ENCODE peak calls at places on chromosomes 3 and 15, in six cellular contexts. Q is stimulated activated CD8-positive, alpha-beta memory T cell treated with anti-CD3 and anti-CD28 coated beads, Interleukin-7, amount 100 ng/mL, for 24 hours; D is NCI-H1105; N is HFF-Myc; T is psoas muscle; Y is stimulated activated CD4-positive, alpha-beta T cell treated with anti-CD3 and anti-CD28 coated beads, Interleukin-1b, Interleukin-23, amount 100 ng/mL, for 24 hours. C is an unnamed sample.

GRCh38 chr3:99483841-99484240 is 154.6 kb upstream of the COL8A1 start:
- DNase-seq in Q (no peak), Y (no peak), D (no peak), N (no peak), T (no peak), C (no peak)

GRCh38 chr15:29138260-29138659 is 131.4 kb downstream of the NSMCE3 start:
- DNase-seq in D (no peak), Y (no peak), N (no peak), Q (no peak), T (no peak), C (no peak)

GRCh38 chr3:12938258-12938711 is 96.9 kb upstream of the RPL32 start:
- DNase-seq in N (no peak), Q (no peak), D (no peak), T (no peak), Y (no peak), C (no peak)

GRCh38 chr15:80216911-80217310 is 35.1 kb downstream of the CTXND1 start:
- DNase-seq in D (no peak), Y (no peak), T (no peak), N (no peak), Q (no peak), C (peak; percentile 11)

GRCh38 chr15:34049096-34049495 is 10.1 kb upstream of the AVEN start:
- DNase-seq in T (no peak), D (no peak), Q (no peak), N (no peak), Y (no peak), C (no peak)

GRCh38 chr15:49273734-49274318 is 103.8 kb downstream of the GALK2 start:
- DNase-seq in N (peak; percentile 12), Q (no peak), T (no peak), D (no peak), Y (no peak), C (no peak)

GRCh38 chr3:64300790-64301423 is 75.6 kb upstream of the PRICKLE2 start:
- DNase-seq in Q (no peak), D (no peak), Y (no peak), T (no peak), N (no peak), C (no peak)

GRCh38 chr3:71495708-71496472 is 87.6 kb downstream of the FOXP1 start:
- DNase-seq in D (no peak), N (no peak), Q (no peak), Y (no peak), T (no peak), C (no peak)

GRCh38 chr3:59791774-59792308 is 742.0 kb upstream of the CFAP20DC start:
- DNase-seq in N (no peak), D (no peak), T (no peak), Q (no peak), Y (no peak), C (no peak)

C was measured in lung.